ENCODE peak calls at places on chromosome 2, in four cellular contexts. R is fibroblast of pulmonary artery, V is nephron progenitor cell, K is NCI-H748 treated with DMSO at 0.1 percent for 48 hours. A is an unnamed sample.

GRCh38 chr2:169001116-169001815 is 29.9 kb downstream of the ABCB11 start:
- DNase-seq in R (peak), V (no peak), K (no peak), A (no peak)

GRCh38 chr2:5867045-5867444 is 174.9 kb downstream of the SOX11 start:
- DNase-seq in R (no peak), V (no peak), K (no peak), A (no peak)

GRCh38 chr2:49490710-49491109 is 336.4 kb upstream of the FSHR start:
- DNase-seq in R (peak), V (peak), K (peak), A (no peak)

GRCh38 chr2:105827351-105828096 is 82.8 kb downstream of the NCK2 start:
- DNase-seq in R (no peak), V (no peak), K (no peak), A (no peak)

GRCh38 chr2:12605936-12606335 is 110.8 kb upstream of the TRIB2 start:
- DNase-seq in R (peak), V (no peak), K (no peak), A (no peak)

GRCh38 chr2:157173740-157174184 is 83.7 kb upstream of the GALNT5 start:
- DNase-seq in R (peak), V (no peak), K (no peak), A (no peak)

GRCh38 chr2:23624378-23624777 is 239.4 kb downstream of the KLHL29 start:
- DNase-seq in R (peak), V (no peak), K (no peak), A (no peak)

GRCh38 chr2:182924311-182924710 is 57.9 kb upstream of the FRZB start:
- DNase-seq in R (peak), V (no peak), K (no peak), A (no peak)

GRCh38 chr2:26874514-26874913 is 26.6 kb downstream of the DPYSL5 start:
- DNase-seq in R (no peak), V (no peak), K (no peak), A (no peak)

GRCh38 chr2:109611467-109612095 is 2.2 kb downstream of the SEPTIN10 start:
- DNase-seq in R (peak), V (no peak), K (no peak), A (no peak)

GRCh38 chr2:29475446-29476006 is 360.3 kb downstream of the CLIP4 start:
- DNase-seq in R (no peak), V (no peak), K (no peak), A (no peak)

GRCh38 chr2:29923110-29923721 is 1.8 kb upstream of the ALK start:
- DNase-seq in R (peak), V (peak), K (peak), A (peak)

GRCh38 chr2:16665746-16666452 is at the start of gene CYRIA:
- DNase-seq in R (peak), V (peak), K (peak), A (no peak)

GRCh38 chr2:180730976-180731375 is 249.4 kb upstream of the UBE2E3 start:
- DNase-seq in R (peak), V (no peak), K (no peak), A (no peak)